ENCODE peak calls at places on chromosome 17, in ten cellular contexts. E, X, F, A, G, W, N, P, S and M are unnamed samples. For H3K4me1, the result is how much of the 10 kb centered on the place peaks cover.

GRCh38 chr17:79591695-79592094 is 19.2 kb downstream of the RBFOX3 start:
- DNase-seq in E (no peak), X (peak), F (no peak), A (no peak), G (no peak), W (no peak), N (no peak), P (no peak), S (no peak), M (no peak)

GRCh38 chr17:19766421-19767270 is 18.5 kb upstream of the ALDH3A1 start:
- DNase-seq in E (peak), X (peak), F (peak), A (peak), G (peak), W (peak), N (peak), P (peak), S (peak), M (peak)

GRCh38 chr17:21213491-21214014 is 408 bp downstream of the TMEM11 start:
- DNase-seq in E (peak), X (no peak), F (peak), A (no peak), G (peak), W (peak), N (peak), P (peak), S (no peak), M (no peak)

GRCh38 chr17:57551321-57552079 is 193.6 kb downstream of the CCDC182 start:
- DNase-seq in E (no peak), X (peak), F (no peak), A (no peak), G (no peak), W (no peak), N (no peak), P (peak), S (no peak), M (no peak)

GRCh38 chr17:70225272-70225671 is 55.9 kb downstream of the KCNJ2 start:
- DNase-seq in E (no peak), X (no peak), F (no peak), A (no peak), G (no peak), W (no peak), N (no peak), P (no peak), S (no peak), M (no peak)

GRCh38 chr17:39769974-39770587 is 32.3 kb downstream of the GRB7 start:
- DNase-seq in E (no peak), X (peak), F (no peak), A (peak), G (no peak), W (no peak), N (no peak), P (peak), S (no peak), M (no peak)

GRCh38 chr17:49516190-49516589 is 21.1 kb downstream of the NGFR start:
- DNase-seq in E (no peak), X (no peak), F (no peak), A (no peak), G (no peak), W (no peak), N (no peak), P (no peak), S (no peak), M (no peak)

GRCh38 chr17:62652251-62653001 is 25.0 kb downstream of the MRC2 start:
- DNase-seq in E (peak), X (peak), F (peak), A (peak), G (peak), W (peak), N (peak), P (no peak), S (peak), M (no peak)

GRCh38 chr17:78959803-78960202 is 19.9 kb downstream of the LGALS3BP start:
- DNase-seq in E (no peak), X (no peak), F (no peak), A (no peak), G (no peak), W (no peak), N (no peak), P (no peak), S (no peak), M (no peak)

GRCh38 chr17:61467416-61468262 is 15.4 kb downstream of the TBX4 start:
- DNase-seq in E (peak), X (no peak), F (peak), A (peak), G (peak), W (no peak), N (peak), P (peak), S (no peak), M (no peak)

GRCh38 chr17:81245024-81245664 is 6.0 kb downstream of the NDUFAF8 start:
- DNase-seq in E (no peak), X (no peak), F (peak), A (peak), G (no peak), W (no peak), N (no peak), P (peak), S (no peak), M (no peak)

GRCh38 chr17:77470800-77471733 is 330.3 kb downstream of the SEC14L1 start:
- DNase-seq in E (peak), X (no peak), F (peak), A (peak), G (no peak), W (no peak), N (no peak), P (no peak), S (peak), M (no peak)

GRCh38 chr17:79843917-79844815 is 4.9 kb upstream of the CBX4 start:
- DNase-seq in E (peak), X (peak), F (peak), A (peak), G (peak), W (no peak), N (peak), P (no peak), S (peak), M (no peak)

GRCh38 chr17:28896884-28897768 is at the start of gene FLOT2:
- DNase-seq in E (peak), X (peak), F (peak), A (peak), G (peak), W (peak), N (peak), P (peak), S (peak), M (no peak)

GRCh38 chr17:81207610-81208581 is 14.9 kb downstream of the CEP131 start:
- DNase-seq in E (no peak), X (peak), F (no peak), A (no peak), G (no peak), W (no peak), N (no peak), P (peak), S (no peak), M (no peak)

GRCh38 chr17:27430882-27431491 is 25.3 kb upstream of the KSR1 start:
- DNase-seq in E (peak), X (no peak), F (no peak), A (peak), G (peak), W (no peak), N (peak), P (peak), S (no peak), M (peak)

GRCh38 chr17:80145076-80146075 is 1.6 kb downstream of the EIF4A3 start:
- DNase-seq in E (no peak), X (no peak), F (no peak), A (peak), G (no peak), W (no peak), N (peak), P (peak), S (no peak), M (no peak)

GRCh38 chr17:64115043-64115698 is 14.8 kb downstream of the ERN1 start:
- DNase-seq in E (no peak), X (no peak), F (no peak), A (no peak), G (peak), W (no peak), N (no peak), P (no peak), S (no peak), M (no peak)

GRCh38 chr17:20083460-20083859 is 74.3 kb downstream of the SPECC1 start:
- DNase-seq in E (no peak), X (no peak), F (no peak), A (peak), G (no peak), W (no peak), N (no peak), P (no peak), S (no peak), M (no peak)

GRCh38 chr17:19288453-19288852 is 51.3 kb downstream of the EPN2 start:
- DNase-seq in E (peak), X (no peak), F (no peak), A (no peak), G (no peak), W (no peak), N (no peak), P (no peak), S (no peak), M (peak)

GRCh38 chr17:50952889-50953288 is 86.7 kb upstream of the TOB1 start:
- DNase-seq in E (no peak), X (no peak), F (no peak), A (no peak), G (no peak), W (peak), N (no peak), P (no peak), S (no peak), M (no peak)

GRCh38 chr17:15999974-16000827 is 577 bp downstream of the TTC19 start:
- DNase-seq in E (peak), X (peak), F (no peak), A (peak), G (peak), W (peak), N (peak), P (peak), S (no peak), M (no peak)

GRCh38 chr17:58587713-58588117 is 73.3 kb upstream of the MTMR4 start:
- DNase-seq in E (peak), X (peak), F (peak), A (peak), G (peak), W (peak), N (peak), P (peak), S (peak), M (peak)

GRCh38 chr17:48240562-48241130 is 133.1 kb downstream of the SNX11 start:
- DNase-seq in E (no peak), X (no peak), F (no peak), A (peak), G (no peak), W (no peak), N (no peak), P (no peak), S (no peak), M (no peak)

GRCh38 chr17:43003542-43004172 is 2.9 kb upstream of the IFI35 start:
- DNase-seq in E (no peak), X (no peak), F (peak), A (peak), G (peak), W (peak), N (no peak), P (no peak), S (no peak), M (no peak)

GRCh38 chr17:32909787-32910369 is 18.1 kb upstream of the TMEM98 start:
- DNase-seq in E (peak), X (peak), F (no peak), A (peak), G (peak), W (peak), N (peak), P (peak), S (peak), M (peak)

GRCh38 chr17:28737770-28738679 is 5.8 kb upstream of the TRAF4 start:
- DNase-seq in E (no peak), X (no peak), F (no peak), A (no peak), G (no peak), W (no peak), N (no peak), P (peak), S (no peak), M (no peak)

GRCh38 chr17:10022416-10022815 is 117.3 kb upstream of the RCVRN start:
- DNase-seq in E (peak), X (no peak), F (no peak), A (no peak), G (no peak), W (no peak), N (no peak), P (no peak), S (no peak), M (no peak)

GRCh38 chr17:10029129-10029528 is 124.1 kb upstream of the RCVRN start:
- DNase-seq in E (no peak), X (no peak), F (no peak), A (no peak), G (no peak), W (no peak), N (no peak), P (no peak), S (no peak), M (no peak)

GRCh38 chr17:10025976-10026785 is 121.1 kb upstream of the RCVRN start:
- DNase-seq in E (peak), X (no peak), F (no peak), A (no peak), G (no peak), W (no peak), N (no peak), P (no peak), S (no peak), M (no peak)

GRCh38 chr17:10025224-10025623 is 120.2 kb upstream of the RCVRN start:
- DNase-seq in E (no peak), X (no peak), F (no peak), A (no peak), G (no peak), W (no peak), N (no peak), P (no peak), S (no peak), M (no peak)

DNA sequence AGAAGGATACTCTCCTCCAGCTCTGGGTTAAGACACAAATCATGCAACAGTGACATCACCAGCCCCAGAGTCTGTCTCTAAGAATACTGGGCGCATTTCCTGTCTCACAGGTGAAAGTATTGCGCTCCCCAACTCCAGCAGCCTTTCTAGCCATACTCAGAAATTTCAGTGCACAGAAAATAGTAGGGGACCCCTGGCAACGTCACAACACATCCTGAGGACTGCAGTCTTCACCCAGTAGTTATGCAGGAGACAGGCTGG is 121.6 kb upstream of the RCVRN start:
- DNase-seq in E (no peak), X (no peak), F (no peak), A (no peak), G (no peak), W (no peak), N (no peak), P (no peak), S (no peak), M (no peak)
- H3K4me1 ChIP-seq in E (under half), X (under half), F (under half), A (under half), G (under half), W (under half), N (under half), P (under half), S (under half), M (under half)

GRCh38 chr17:74522381-74523090 is 8.7 kb downstream of the CD300LB start:
- DNase-seq in E (no peak), X (no peak), F (no peak), A (no peak), G (no peak), W (no peak), N (no peak), P (no peak), S (no peak), M (no peak)

GRCh38 chr17:74523308-74523707 is 8.0 kb downstream of the CD300LB start:
- DNase-seq in E (no peak), X (no peak), F (no peak), A (no peak), G (no peak), W (no peak), N (no peak), P (no peak), S (no peak), M (no peak)

GRCh38 chr17:74520790-74521480 is 10.3 kb downstream of the CD300LB start:
- DNase-seq in E (no peak), X (no peak), F (no peak), A (no peak), G (no peak), W (no peak), N (no peak), P (no peak), S (no peak), M (no peak)

GRCh38 chr17:74519951-74520553 is 11.2 kb downstream of the CD300LB start:
- DNase-seq in E (no peak), X (no peak), F (no peak), A (no peak), G (no peak), W (no peak), N (no peak), P (no peak), S (no peak), M (no peak)

DNA sequence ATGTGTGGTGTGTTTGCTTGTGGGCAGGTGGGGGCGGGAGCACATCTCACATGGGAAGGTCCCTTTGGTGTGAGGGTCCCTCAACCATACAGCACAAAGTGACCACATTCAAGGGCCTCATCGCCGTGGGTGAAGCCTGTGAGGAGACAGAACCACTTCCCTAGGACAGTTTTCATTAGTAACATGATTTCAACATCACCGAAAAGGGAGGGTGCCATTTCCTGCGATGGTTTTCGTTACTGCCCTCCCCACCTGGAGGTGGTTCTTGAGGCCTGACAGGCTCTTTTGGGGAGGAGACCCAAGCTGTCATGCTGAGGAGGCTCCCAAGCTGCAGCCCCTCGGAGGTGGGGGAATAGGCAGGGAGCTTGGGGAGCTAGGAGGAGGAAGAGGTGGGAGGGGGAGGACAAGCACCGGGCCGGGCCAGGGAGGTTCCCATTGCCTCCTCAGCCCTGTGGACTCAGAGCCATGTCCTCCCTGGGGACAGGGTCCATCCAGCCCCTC is 9.5 kb downstream of the CD300LB start:
- DNase-seq in E (no peak), X (no peak), F (no peak), A (no peak), G (no peak), W (no peak), N (no peak), P (no peak), S (no peak), M (no peak)
- H3K27ac ChIP-seq in E (no peak), X (no peak), F (no peak), A (no peak), G (no peak), W (peak), N (no peak), P (no peak), S (no peak), M (no peak)

DNA sequence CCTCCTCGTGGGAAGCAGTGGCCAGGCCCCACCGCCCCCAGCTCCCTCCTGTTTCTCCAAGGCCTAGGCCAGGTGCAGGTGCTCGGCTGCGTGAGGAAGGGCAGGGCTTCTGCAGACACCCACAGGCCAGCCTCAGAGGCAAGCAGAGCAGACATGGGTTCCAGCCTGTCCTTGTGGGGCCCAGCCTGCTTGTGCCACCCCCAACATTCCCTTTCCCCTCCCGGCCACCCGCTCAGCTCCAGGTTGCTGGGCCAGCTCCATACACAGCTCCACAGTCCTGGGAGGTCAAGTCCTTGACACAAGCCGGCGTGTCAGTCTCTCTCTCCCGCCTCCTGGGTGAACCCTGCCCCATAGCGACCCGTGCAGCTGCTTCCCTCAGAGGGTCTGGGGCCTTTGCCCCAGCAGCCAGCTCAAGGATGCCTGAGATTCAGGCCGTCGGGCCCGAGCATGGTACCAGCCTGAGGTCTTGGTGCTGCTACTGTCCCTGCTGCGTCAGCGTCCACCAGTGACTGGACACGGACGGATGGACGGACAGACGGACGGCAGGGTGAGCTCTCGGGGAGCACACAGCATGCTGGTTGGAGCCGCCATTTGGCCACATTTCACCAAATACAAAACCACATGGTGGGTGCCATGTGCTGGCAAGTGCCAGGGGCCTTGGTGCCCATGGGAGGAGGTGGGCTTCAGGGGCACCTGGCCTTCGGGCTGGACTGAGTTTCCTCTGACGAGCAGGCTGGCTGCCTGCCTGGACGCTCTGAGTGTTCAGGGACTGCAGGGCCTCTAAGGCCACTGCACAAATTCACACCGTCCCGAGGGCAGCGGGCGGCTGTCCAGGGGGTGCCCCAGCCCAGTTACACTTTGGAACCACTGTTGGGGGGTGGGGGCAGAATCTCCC is 8.0 kb downstream of the SECTM1 start:
- DNase-seq in E (no peak), X (peak), F (peak), A (no peak), G (no peak), W (no peak), N (no peak), P (no peak), S (no peak), M (no peak)
- H3K4me1 ChIP-seq in E (under half), X (under half), F (under half), A (under half), G (under half), W (under half), N (under half), P (under half), S (under half), M (under half)

DNA sequence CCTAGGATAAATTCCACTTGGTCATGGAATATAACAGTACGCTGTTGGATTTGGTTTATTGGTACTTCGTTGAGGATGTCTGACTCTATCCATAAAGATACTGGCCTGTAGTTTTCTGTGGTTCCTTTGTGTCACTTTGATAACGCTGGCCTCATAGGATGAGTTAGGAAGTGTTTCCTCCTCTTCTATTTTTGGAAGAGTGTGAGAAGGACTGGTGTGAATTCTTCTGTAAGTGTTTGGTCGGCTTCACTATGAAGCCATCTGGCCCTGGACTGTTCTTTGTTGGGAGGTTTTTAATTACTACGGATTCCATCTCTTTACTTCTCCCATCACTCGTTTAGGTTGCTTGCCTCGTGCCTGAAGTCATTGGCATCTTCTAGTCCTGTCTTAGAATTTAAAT is 117.3 kb downstream of the OR1D5 start:
- DNase-seq in E (no peak), X (no peak), F (no peak), A (no peak), G (no peak), W (no peak), N (no peak), P (no peak), S (no peak), M (no peak)
- H3K27ac ChIP-seq in E (no peak), X (no peak), F (no peak), A (no peak), G (no peak), W (no peak), N (no peak), P (no peak), S (no peak), M (no peak)